ENCODE peak calls at places on chromosomes 11 and 22, in six cellular contexts. Z, Y, D, X, B and E are unnamed samples.

GRCh38 chr22:39719559-39720450 is 149.3 kb downstream of the CACNA1I start:
- DNase-seq in Z (no peak), Y (no peak), D (peak; percentile 2), X (no peak), B (no peak), E (no peak)

GRCh38 chr11:16605440-16605970 is 132.9 kb upstream of the C11orf58 start:
- DNase-seq in Z (no peak), Y (no peak), D (peak; percentile 40), X (no peak), B (no peak), E (no peak)

GRCh38 chr22:46546466-46547178 is 9.2 kb upstream of the CELSR1 start:
- DNase-seq in Z (no peak), Y (no peak), D (peak; percentile 86), X (no peak), B (no peak), E (peak; percentile 65)

GRCh38 chr11:68282141-68282860 is 10.5 kb upstream of the C11orf24 start:
- DNase-seq in Z (no peak), Y (no peak), D (no peak), X (peak; percentile 9), B (no peak), E (no peak)

GRCh38 chr22:29205598-29206371 is at the start of gene EMID1:
- DNase-seq in Z (peak; percentile 53), Y (no peak), D (peak; percentile 43), X (no peak), B (no peak), E (no peak)

GRCh38 chr22:24409707-24410106 is 17.7 kb upstream of the ADORA2A start:
- DNase-seq in Z (no peak), Y (no peak), D (no peak), X (no peak), B (no peak), E (no peak)

GRCh38 chr11:39327302-39327701 is 2132.2 kb downstream of the LRRC4C start:
- DNase-seq in Z (no peak), Y (no peak), D (no peak), X (no peak), B (no peak), E (no peak)

GRCh38 chr11:15667127-15667725 is 552.5 kb downstream of the INSC start:
- DNase-seq in Z (no peak), Y (no peak), D (peak; percentile 34), X (no peak), B (no peak), E (peak; percentile 29)

GRCh38 chr22:36470162-36470993 is 11.1 kb downstream of the TXN2 start:
- DNase-seq in Z (peak; percentile 69), Y (peak; percentile 91), D (peak; percentile 92), X (peak; percentile 48), B (peak; percentile 74), E (peak; percentile 90)

GRCh38 chr11:105609832-105610781 is at the start of gene GRIA4:
- DNase-seq in Z (peak; percentile 24), Y (peak; percentile 90), D (peak; percentile 65), X (no peak), B (no peak), E (peak; percentile 25)

GRCh38 chr11:64132388-64132771 is 33.5 kb downstream of the MACROD1 start:
- DNase-seq in Z (no peak), Y (peak; percentile 89), D (no peak), X (no peak), B (no peak), E (no peak)

GRCh38 chr11:117418685-117419084 is 91.0 kb downstream of the CEP164 start:
- DNase-seq in Z (no peak), Y (no peak), D (no peak), X (no peak), B (no peak), E (no peak)

GRCh38 chr22:41885116-41885515 is 29.8 kb downstream of the SHISA8 start:
- DNase-seq in Z (no peak), Y (no peak), D (no peak), X (no peak), B (no peak), E (no peak)